ENCODE peak calls at places on chromosomes 5 and 9, in six cellular contexts. U is AG04450, I is colonic mucosa, F is pancreas, W is HepG2, G is prostate gland. Q is an unnamed sample.
A peak's percentile ranks its signal among the peaks of the same experiment; 100 is the strongest.

GRCh38 chr5:76199321-76200318 is 116.4 kb downstream of the SV2C start:
- DNase-seq in W (no peak), F (no peak), G (no peak), I (no peak), U (no peak), Q (no peak)

GRCh38 chr9:89798546-89799120 is 193.8 kb downstream of the GADD45G start:
- DNase-seq in F (no peak), U (no peak), G (no peak), W (no peak), I (no peak), Q (no peak)

GRCh38 chr9:10697044-10697443 is 84.2 kb upstream of the PTPRD start:
- DNase-seq in F (no peak), I (no peak), G (no peak), W (no peak), U (no peak), Q (no peak)

GRCh38 chr5:179314606-179315355 is 30.5 kb downstream of the ADAMTS2 start:
- DNase-seq in F (peak; percentile 17), G (no peak), U (no peak), W (no peak), I (no peak), Q (no peak)

GRCh38 chr5:6623941-6624340 is 8.9 kb downstream of the NSUN2 start:
- DNase-seq in U (no peak), F (no peak), I (no peak), G (no peak), W (no peak), Q (no peak)

GRCh38 chr5:34751807-34752736 is 86.9 kb upstream of the TTC23L start:
- DNase-seq in F (no peak), I (peak; percentile 54), U (no peak), W (no peak), G (no peak), Q (peak; percentile 21)

GRCh38 chr5:172873513-172873912 is 39.5 kb downstream of the ERGIC1 start:
- DNase-seq in U (no peak), G (no peak), W (no peak), I (no peak), F (no peak), Q (no peak)

GRCh38 chr9:35920004-35920658 is 10.8 kb downstream of the SPAAR start:
- DNase-seq in I (peak; percentile 84), W (peak; percentile 36), G (peak; percentile 31), U (no peak), F (no peak), Q (peak; percentile 79)

GRCh38 chr9:129697111-129697955 is 31.9 kb downstream of the PRRX2 start:
- DNase-seq in U (peak; percentile 29), W (no peak), G (no peak), I (peak; percentile 43), F (peak; percentile 66), Q (peak; percentile 15)

GRCh38 chr5:169648725-169649124 is 11.7 kb downstream of the DOCK2 start:
- DNase-seq in W (no peak), U (no peak), G (no peak), F (no peak), I (no peak), Q (no peak)

GRCh38 chr5:159724283-159724682 is 192.0 kb upstream of the ADRA1B start:
- DNase-seq in U (no peak), W (no peak), G (no peak), F (no peak), I (no peak), Q (no peak)

GRCh38 chr5:175683231-175683630 is 25.4 kb downstream of the HRH2 start:
- DNase-seq in U (no peak), F (peak; percentile 12), I (no peak), G (no peak), W (no peak), Q (no peak)

DNA sequence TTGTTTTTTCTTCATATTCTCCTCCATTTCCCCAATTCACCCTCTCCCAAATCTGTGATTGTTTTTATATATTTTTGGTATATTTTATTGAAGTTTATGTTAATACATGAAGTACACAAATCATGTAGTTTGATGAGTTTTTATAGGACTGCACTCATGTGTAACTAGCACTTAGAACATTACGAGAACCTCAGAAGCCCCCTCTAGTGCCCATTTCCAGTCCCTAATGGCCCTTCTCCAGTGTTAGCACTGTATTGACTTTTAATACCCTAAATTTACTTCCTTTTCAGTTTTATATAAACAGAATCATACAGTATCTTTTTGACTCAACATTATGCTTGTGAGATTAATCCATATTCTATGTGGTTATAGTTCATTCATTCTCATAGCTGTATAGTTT is 18.5 kb upstream of the FKTN start:
- DNase-seq in F (no peak), I (no peak), G (no peak), U (no peak), W (no peak), Q (no peak)
- TF ChIP-seq CTCF in F (no peak), I (no peak), G (no peak), U (peak; percentile 12), W (no peak), Q (no peak)

GRCh38 chr5:16437974-16438373 is 27.6 kb downstream of the ZNF622 start:
- DNase-seq in W (no peak), U (no peak), I (no peak), F (no peak), G (no peak), Q (no peak)
- TF ChIP-seq CTCF in W (no peak), U (peak; percentile 35), I (no peak), F (no peak), G (no peak), Q (no peak)

DNA sequence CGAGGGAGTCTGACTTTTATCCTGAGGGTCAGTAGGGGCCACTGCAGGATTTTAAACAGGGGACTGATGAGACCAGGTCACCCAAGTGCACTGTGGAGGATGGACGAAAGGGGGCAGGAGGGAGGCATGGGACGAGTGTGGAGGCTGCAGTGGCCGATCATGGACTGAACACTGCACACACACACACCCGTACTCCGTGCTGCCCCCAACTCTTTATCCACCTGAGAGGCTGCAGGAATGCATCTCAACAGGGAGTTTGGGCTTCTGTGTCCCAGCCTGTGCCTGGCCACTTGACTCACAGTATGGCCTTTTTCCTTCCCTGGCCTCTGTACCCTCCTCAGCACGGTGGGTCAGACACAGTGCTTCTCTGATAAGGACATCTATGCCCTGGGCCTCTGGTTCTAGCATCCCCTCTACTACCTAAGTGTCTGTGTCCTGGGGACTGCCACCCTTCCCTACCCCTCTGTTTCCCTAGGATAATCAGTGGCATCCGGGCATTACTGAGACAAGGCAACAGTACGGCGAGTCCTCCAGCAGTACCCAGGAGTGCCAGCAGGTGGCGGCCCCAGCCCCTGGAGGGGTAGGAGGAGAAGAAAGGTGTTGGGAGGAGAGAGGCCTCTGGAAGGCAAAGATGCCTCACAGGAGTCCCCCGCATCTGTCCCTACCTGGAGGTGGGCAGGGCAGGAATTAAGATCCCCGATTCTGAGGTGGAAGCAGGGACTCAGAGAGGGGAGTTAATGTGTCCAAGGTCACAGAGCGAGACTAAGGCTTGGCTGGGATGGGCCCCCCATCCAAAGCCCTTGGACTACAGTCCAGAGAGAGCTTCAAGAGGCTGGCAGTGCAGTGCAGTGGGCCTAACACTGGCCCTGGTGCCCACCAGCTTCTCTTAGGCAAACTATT is 5.1 kb upstream of the CDX1 start:
- DNase-seq in U (no peak), G (peak; percentile 52), F (peak; percentile 98), I (peak; percentile 98), W (peak; percentile 69), Q (peak; percentile 95)
- TF ChIP-seq CTCF in U (peak; percentile 99), G (peak; percentile 86), F (peak; percentile 84), I (peak; percentile 84), W (peak; percentile 87), Q (peak; percentile 89)

DNA sequence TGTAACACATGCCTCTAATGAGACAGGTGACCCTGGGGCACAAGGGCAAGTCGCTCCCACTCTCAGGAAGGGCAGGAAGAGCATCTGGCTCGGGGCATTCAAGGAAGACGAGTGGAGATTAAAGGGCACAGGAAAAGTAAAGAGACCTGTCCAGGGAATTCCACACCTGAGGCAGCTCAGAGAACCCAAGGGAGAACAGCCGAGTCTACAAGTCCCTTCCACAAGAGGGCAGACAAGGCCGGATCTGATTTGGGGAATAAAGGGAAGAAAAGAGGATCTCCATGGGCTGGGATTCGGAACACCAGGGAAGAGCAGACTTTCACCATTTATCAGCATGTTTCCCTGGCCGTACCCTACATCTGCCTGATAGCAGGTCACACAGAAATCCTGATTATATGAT is 28.1 kb downstream of the GPX3 start:
- DNase-seq in F (no peak), I (no peak), G (no peak), U (no peak), W (no peak), Q (no peak)
- TF ChIP-seq CTCF in F (no peak), I (no peak), G (no peak), U (peak; percentile 43), W (peak; percentile 28), Q (peak; percentile 19)

GRCh38 chr5:82352146-82352791 is 74.1 kb upstream of the RPS23 start:
- DNase-seq in F (no peak), G (no peak), U (no peak), W (no peak), I (no peak), Q (no peak)

GRCh38 chr5:82348749-82349148 is 70.6 kb upstream of the RPS23 start:
- DNase-seq in G (no peak), W (no peak), I (no peak), F (no peak), U (no peak), Q (no peak)

GRCh38 chr5:82351754-82352145 is 73.6 kb upstream of the RPS23 start:
- DNase-seq in I (no peak), U (peak; percentile 53), F (no peak), W (peak; percentile 73), G (peak; percentile 26), Q (no peak)

GRCh38 chr5:82347213-82347947 is 69.2 kb upstream of the RPS23 start:
- DNase-seq in W (no peak), U (peak; percentile 47), F (no peak), G (no peak), I (no peak), Q (no peak)

GRCh38 chr5:82349651-82350050 is 71.5 kb upstream of the RPS23 start:
- DNase-seq in W (no peak), F (no peak), I (peak; percentile 34), U (no peak), G (no peak), Q (peak; percentile 12)
- TF ChIP-seq CTCF in W (peak; percentile 42), F (no peak), I (peak; percentile 23), U (peak; percentile 38), G (no peak), Q (peak; percentile 19)

GRCh38 chr9:114388764-114389375 is 1.1 kb upstream of the AKNA start:
- DNase-seq in I (no peak), U (no peak), F (no peak), W (no peak), G (no peak), Q (no peak)

GRCh38 chr9:114386886-114387677 is 700 bp downstream of the AKNA start:
- DNase-seq in G (no peak), U (no peak), I (peak; percentile 76), F (no peak), W (no peak), Q (peak; percentile 76)

GRCh38 chr9:114387678-114388431 is at the start of gene AKNA:
- DNase-seq in F (peak; percentile 62), W (no peak), I (peak; percentile 84), G (peak; percentile 65), U (peak; percentile 43), Q (peak; percentile 86)

GRCh38 chr9:114390952-114391351 is 3.2 kb upstream of the AKNA start:
- DNase-seq in U (no peak), G (no peak), W (no peak), I (no peak), F (no peak), Q (no peak)

GRCh38 chr9:114389612-114390368 is 2.0 kb upstream of the AKNA start:
- DNase-seq in G (no peak), F (no peak), I (no peak), U (no peak), W (no peak), Q (no peak)
- TF ChIP-seq CTCF in G (no peak), F (no peak), I (no peak), U (no peak), W (peak; percentile 3), Q (no peak)

Q was measured in transverse colon.